ENCODE peak calls at places on chromosomes 12 and 14, in seven cellular contexts. U is right cardiac atrium, H is T-helper 2 cell, A is pancreas, J is D341Med, Q is transverse colon, L is WERI-Rb-1. I is an unnamed sample.

GRCh38 chr14:94581127-94581999 is at the start of gene SERPINA5:
- DNase-seq in U (peak), H (no peak), A (peak), J (no peak), Q (no peak), L (no peak), I (peak)

GRCh38 chr12:132328282-132329029 is 933 bp downstream of the GALNT9 start:
- DNase-seq in U (no peak), H (no peak), A (peak), J (no peak), Q (no peak), L (no peak), I (no peak)

GRCh38 chr12:80598004-80598606 is 109.3 kb upstream of the MYF6 start:
- DNase-seq in U (no peak), H (no peak), A (no peak), J (peak), Q (no peak), L (no peak), I (no peak)

GRCh38 chr14:32561520-32561919 is 232.4 kb downstream of the AKAP6 start:
- DNase-seq in U (no peak), H (no peak), A (no peak), J (no peak), Q (no peak), L (no peak), I (no peak)

GRCh38 chr14:91888641-91889476 is 21.5 kb upstream of the TC2N start:
- DNase-seq in U (no peak), H (no peak), A (no peak), J (no peak), Q (no peak), L (peak), I (no peak)

GRCh38 chr12:92539966-92540791 is 162.6 kb upstream of the PLEKHG7 start:
- DNase-seq in U (peak), H (peak), A (peak), J (no peak), Q (no peak), L (no peak), I (peak)

GRCh38 chr14:96590190-96590860 is 88.1 kb downstream of the PAPOLA start:
- DNase-seq in U (no peak), H (no peak), A (no peak), J (no peak), Q (no peak), L (no peak), I (no peak)

GRCh38 chr14:101465795-101466448 is 95.4 kb upstream of the DIO3 start:
- DNase-seq in U (no peak), H (no peak), A (no peak), J (no peak), Q (no peak), L (no peak), I (no peak)

GRCh38 chr14:30020271-30020670 is 92.6 kb upstream of the PRKD1 start:
- DNase-seq in U (no peak), H (no peak), A (no peak), J (no peak), Q (no peak), L (no peak), I (no peak)

GRCh38 chr12:53729659-53730058 is 2.4 kb upstream of the CALCOCO1 start:
- DNase-seq in U (no peak), H (no peak), A (no peak), J (no peak), Q (no peak), L (no peak), I (no peak)

GRCh38 chr12:39062266-39062996 is 157.0 kb upstream of the CPNE8 start:
- DNase-seq in U (no peak), H (no peak), A (no peak), J (no peak), Q (no peak), L (no peak), I (no peak)

GRCh38 chr14:84036863-84037262 is 1493.1 kb upstream of the FLRT2 start:
- DNase-seq in U (no peak), H (peak), A (no peak), J (no peak), Q (no peak), L (no peak), I (no peak)

GRCh38 chr12:48119834-48120195 is 651 bp downstream of the PFKM start:
- DNase-seq in U (no peak), H (no peak), A (no peak), J (peak), Q (no peak), L (no peak), I (no peak)

GRCh38 chr12:67501362-67501761 is 147.2 kb upstream of the DYRK2 start:
- DNase-seq in U (no peak), H (no peak), A (no peak), J (no peak), Q (no peak), L (no peak), I (no peak)

GRCh38 chr12:123942911-123943648 is 29.6 kb downstream of the CCDC92 start:
- DNase-seq in U (no peak), H (no peak), A (no peak), J (peak), Q (no peak), L (no peak), I (no peak)

GRCh38 chr12:123089125-123089524 is 61.8 kb downstream of the PITPNM2 start:
- DNase-seq in U (no peak), H (no peak), A (no peak), J (no peak), Q (no peak), L (no peak), I (no peak)

GRCh38 chr12:64609543-64610091 is 678 bp upstream of the RASSF3 start:
- DNase-seq in U (no peak), H (peak), A (no peak), J (no peak), Q (no peak), L (no peak), I (no peak)

GRCh38 chr14:22900088-22900799 is 17.2 kb downstream of the REM2 start:
- DNase-seq in U (no peak), H (peak), A (no peak), J (peak), Q (peak), L (peak), I (peak)

GRCh38 chr14:59325906-59326305 is 137.4 kb downstream of the DAAM1 start:
- DNase-seq in U (no peak), H (no peak), A (no peak), J (no peak), Q (no peak), L (no peak), I (no peak)

GRCh38 chr12:127629066-127629820 is 637.7 kb upstream of the TMEM132C start:
- DNase-seq in U (no peak), H (no peak), A (no peak), J (no peak), Q (no peak), L (no peak), I (no peak)

GRCh38 chr12:83114042-83114441 is 427.3 kb downstream of the TMTC2 start:
- DNase-seq in U (no peak), H (no peak), A (no peak), J (peak), Q (no peak), L (no peak), I (no peak)